ENCODE peak calls at places on chromosome 1, in six cellular contexts. One of them, this sample, is unnamed.

GRCh38 chr1:116572079-116572478 is 1.3 kb upstream of the CD58 start:
- DNase-seq in thoracic aorta: no peak
- DNase-seq in neural progenitor cell: no peak
- DNase-seq in adrenal gland: no peak
- DNase-seq in cardiac muscle cell: no peak
- DNase-seq in pancreas: no peak
- DNase-seq in this sample: no peak

GRCh38 chr1:178344513-178345077 is 152.2 kb downstream of the CLEC20A start:
- DNase-seq in pancreas: no peak
- DNase-seq in neural progenitor cell: peak
- DNase-seq in cardiac muscle cell: peak
- DNase-seq in adrenal gland: no peak
- DNase-seq in thoracic aorta: no peak
- DNase-seq in this sample: no peak

GRCh38 chr1:3308053-3308452 is 146.4 kb upstream of the ARHGEF16 start:
- DNase-seq in thoracic aorta: no peak
- DNase-seq in cardiac muscle cell: no peak
- DNase-seq in neural progenitor cell: no peak
- DNase-seq in pancreas: no peak
- DNase-seq in adrenal gland: no peak
- DNase-seq in this sample: no peak

GRCh38 chr1:51343624-51344023 is 13.3 kb upstream of the TTC39A start:
- DNase-seq in pancreas: no peak
- DNase-seq in adrenal gland: no peak
- DNase-seq in thoracic aorta: no peak
- DNase-seq in cardiac muscle cell: no peak
- DNase-seq in neural progenitor cell: no peak
- DNase-seq in this sample: no peak

GRCh38 chr1:87986154-87986914 is 657.7 kb downstream of the LMO4 start:
- DNase-seq in cardiac muscle cell: no peak
- DNase-seq in thoracic aorta: no peak
- DNase-seq in pancreas: no peak
- DNase-seq in neural progenitor cell: no peak
- DNase-seq in adrenal gland: no peak
- DNase-seq in this sample: no peak

GRCh38 chr1:41496080-41497055 is 11.9 kb upstream of the EDN2 start:
- DNase-seq in pancreas: peak
- DNase-seq in thoracic aorta: peak
- DNase-seq in cardiac muscle cell: peak
- DNase-seq in adrenal gland: peak
- DNase-seq in neural progenitor cell: peak
- DNase-seq in this sample: peak

GRCh38 chr1:203625623-203626189 is 926 bp upstream of the ATP2B4 start:
- DNase-seq in cardiac muscle cell: no peak
- DNase-seq in neural progenitor cell: no peak
- DNase-seq in thoracic aorta: no peak
- DNase-seq in pancreas: no peak
- DNase-seq in adrenal gland: peak
- DNase-seq in this sample: no peak

GRCh38 chr1:232707142-232707541 is 77.2 kb upstream of the SIPA1L2 start:
- DNase-seq in cardiac muscle cell: no peak
- DNase-seq in thoracic aorta: no peak
- DNase-seq in pancreas: no peak
- DNase-seq in neural progenitor cell: no peak
- DNase-seq in adrenal gland: no peak
- DNase-seq in this sample: no peak

GRCh38 chr1:42240964-42241755 is 76.6 kb upstream of the GUCA2A start:
- DNase-seq in adrenal gland: no peak
- DNase-seq in cardiac muscle cell: no peak
- DNase-seq in thoracic aorta: no peak
- DNase-seq in neural progenitor cell: no peak
- DNase-seq in pancreas: no peak
- DNase-seq in this sample: no peak

GRCh38 chr1:30627994-30628393 is 95.4 kb downstream of the MATN1 start:
- DNase-seq in cardiac muscle cell: no peak
- DNase-seq in neural progenitor cell: no peak
- DNase-seq in pancreas: no peak
- DNase-seq in thoracic aorta: no peak
- DNase-seq in adrenal gland: no peak
- DNase-seq in this sample: no peak

GRCh38 chr1:53088616-53089300 is 26.7 kb downstream of the PODN start:
- DNase-seq in pancreas: no peak
- DNase-seq in cardiac muscle cell: no peak
- DNase-seq in adrenal gland: no peak
- DNase-seq in neural progenitor cell: no peak
- DNase-seq in thoracic aorta: no peak
- DNase-seq in this sample: no peak

GRCh38 chr1:111179968-111180533 is 20.4 kb downstream of the DENND2D start:
- DNase-seq in adrenal gland: no peak
- DNase-seq in cardiac muscle cell: no peak
- DNase-seq in neural progenitor cell: no peak
- DNase-seq in pancreas: no peak
- DNase-seq in thoracic aorta: no peak
- DNase-seq in this sample: no peak

GRCh38 chr1:230308039-230308438 is 118.1 kb downstream of the PGBD5 start:
- DNase-seq in cardiac muscle cell: no peak
- DNase-seq in pancreas: peak
- DNase-seq in adrenal gland: peak
- DNase-seq in neural progenitor cell: no peak
- DNase-seq in thoracic aorta: no peak
- DNase-seq in this sample: no peak

GRCh38 chr1:57218487-57219079 is 205.3 kb downstream of the DAB1 start:
- DNase-seq in adrenal gland: no peak
- DNase-seq in pancreas: no peak
- DNase-seq in thoracic aorta: no peak
- DNase-seq in cardiac muscle cell: peak
- DNase-seq in neural progenitor cell: peak
- DNase-seq in this sample: no peak

GRCh38 chr1:170131450-170131849 is 14.3 kb upstream of the NTMT2 start:
- DNase-seq in pancreas: no peak
- DNase-seq in adrenal gland: no peak
- DNase-seq in cardiac muscle cell: no peak
- DNase-seq in neural progenitor cell: no peak
- DNase-seq in thoracic aorta: no peak
- DNase-seq in this sample: no peak

GRCh38 chr1:212077028-212077427 is 41.5 kb downstream of the DTL start:
- DNase-seq in adrenal gland: no peak
- DNase-seq in pancreas: no peak
- DNase-seq in cardiac muscle cell: no peak
- DNase-seq in neural progenitor cell: no peak
- DNase-seq in thoracic aorta: no peak
- DNase-seq in this sample: no peak

GRCh38 chr1:231836227-231836893 is 209.8 kb downstream of the DISC1 start:
- DNase-seq in cardiac muscle cell: no peak
- DNase-seq in neural progenitor cell: no peak
- DNase-seq in adrenal gland: no peak
- DNase-seq in thoracic aorta: no peak
- DNase-seq in pancreas: no peak
- DNase-seq in this sample: no peak

GRCh38 chr1:32250893-32251716 is at the start of gene LCK:
- DNase-seq in thoracic aorta: no peak
- DNase-seq in neural progenitor cell: no peak
- DNase-seq in adrenal gland: no peak
- DNase-seq in cardiac muscle cell: no peak
- DNase-seq in pancreas: no peak
- DNase-seq in this sample: no peak

GRCh38 chr1:31297273-31298247 is 728 bp downstream of the ZCCHC17 start:
- DNase-seq in cardiac muscle cell: peak
- DNase-seq in thoracic aorta: no peak
- DNase-seq in pancreas: no peak
- DNase-seq in adrenal gland: no peak
- DNase-seq in neural progenitor cell: peak
- DNase-seq in this sample: no peak

GRCh38 chr1:35544976-35545375 is 12.2 kb downstream of the KIAA0319L start:
- DNase-seq in neural progenitor cell: peak
- DNase-seq in adrenal gland: peak
- DNase-seq in pancreas: peak
- DNase-seq in cardiac muscle cell: peak
- DNase-seq in thoracic aorta: no peak
- DNase-seq in this sample: no peak

GRCh38 chr1:203628997-203629508 is 2.4 kb downstream of the ATP2B4 start:
- DNase-seq in neural progenitor cell: no peak
- DNase-seq in thoracic aorta: no peak
- DNase-seq in adrenal gland: peak
- DNase-seq in pancreas: no peak
- DNase-seq in cardiac muscle cell: no peak
- DNase-seq in this sample: no peak

GRCh38 chr1:181191494-181192040 is 103.1 kb downstream of the IER5 start:
- DNase-seq in neural progenitor cell: no peak
- DNase-seq in thoracic aorta: no peak
- DNase-seq in cardiac muscle cell: no peak
- DNase-seq in adrenal gland: no peak
- DNase-seq in pancreas: no peak
- DNase-seq in this sample: no peak

GRCh38 chr1:181187596-181188126 is 99.2 kb downstream of the IER5 start:
- DNase-seq in pancreas: no peak
- DNase-seq in thoracic aorta: no peak
- DNase-seq in adrenal gland: no peak
- DNase-seq in neural progenitor cell: no peak
- DNase-seq in cardiac muscle cell: no peak
- DNase-seq in this sample: no peak

GRCh38 chr1:181189691-181190361 is 101.3 kb downstream of the IER5 start:
- DNase-seq in neural progenitor cell: peak
- DNase-seq in adrenal gland: peak
- DNase-seq in thoracic aorta: no peak
- DNase-seq in pancreas: peak
- DNase-seq in cardiac muscle cell: peak
- DNase-seq in this sample: no peak

GRCh38 chr1:181190362-181191035 is 102.0 kb downstream of the IER5 start:
- DNase-seq in cardiac muscle cell: no peak
- DNase-seq in thoracic aorta: no peak
- DNase-seq in adrenal gland: no peak
- DNase-seq in pancreas: no peak
- DNase-seq in neural progenitor cell: no peak
- DNase-seq in this sample: no peak

DNA sequence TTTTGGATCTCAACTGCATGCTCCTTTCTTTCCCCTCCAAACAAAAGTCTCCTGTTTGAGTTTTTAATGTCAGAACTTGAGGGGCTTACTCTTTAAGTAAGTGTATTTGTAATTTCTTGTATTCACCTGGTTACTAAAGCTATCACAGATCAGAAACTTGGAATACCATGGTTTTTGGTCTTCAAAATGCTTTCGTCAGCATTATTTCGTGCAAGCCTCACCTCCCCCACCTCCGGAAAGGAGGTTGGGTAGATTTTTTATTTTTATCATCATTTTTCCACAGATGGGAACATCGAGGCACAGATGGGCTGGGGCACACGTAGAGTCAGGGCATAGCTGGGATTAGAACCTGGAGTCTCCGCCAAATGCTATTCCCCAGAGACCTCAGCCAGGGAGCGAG is 100.7 kb downstream of the IER5 start:
- DNase-seq in cardiac muscle cell: no peak
- DNase-seq in neural progenitor cell: no peak
- DNase-seq in adrenal gland: no peak
- DNase-seq in pancreas: no peak
- DNase-seq in thoracic aorta: no peak
- DNase-seq in this sample: no peak
- H3K4me3 ChIP-seq in cardiac muscle cell: no peak
- H3K4me3 ChIP-seq in neural progenitor cell: no peak
- H3K4me3 ChIP-seq in adrenal gland: no peak
- H3K4me3 ChIP-seq in pancreas: no peak
- H3K4me3 ChIP-seq in thoracic aorta: no peak
- H3K4me3 ChIP-seq in this sample: no peak

GRCh38 chr1:221709854-221710253 is 32.0 kb downstream of the DUSP10 start:
- DNase-seq in neural progenitor cell: no peak
- DNase-seq in adrenal gland: no peak
- DNase-seq in thoracic aorta: no peak
- DNase-seq in pancreas: no peak
- DNase-seq in cardiac muscle cell: no peak
- DNase-seq in this sample: no peak
- H3K27ac ChIP-seq in neural progenitor cell: no peak
- H3K27ac ChIP-seq in adrenal gland: no peak
- H3K27ac ChIP-seq in thoracic aorta: no peak
- H3K27ac ChIP-seq in pancreas: peak
- H3K27ac ChIP-seq in cardiac muscle cell: no peak
- H3K27ac ChIP-seq in this sample: no peak

DNA sequence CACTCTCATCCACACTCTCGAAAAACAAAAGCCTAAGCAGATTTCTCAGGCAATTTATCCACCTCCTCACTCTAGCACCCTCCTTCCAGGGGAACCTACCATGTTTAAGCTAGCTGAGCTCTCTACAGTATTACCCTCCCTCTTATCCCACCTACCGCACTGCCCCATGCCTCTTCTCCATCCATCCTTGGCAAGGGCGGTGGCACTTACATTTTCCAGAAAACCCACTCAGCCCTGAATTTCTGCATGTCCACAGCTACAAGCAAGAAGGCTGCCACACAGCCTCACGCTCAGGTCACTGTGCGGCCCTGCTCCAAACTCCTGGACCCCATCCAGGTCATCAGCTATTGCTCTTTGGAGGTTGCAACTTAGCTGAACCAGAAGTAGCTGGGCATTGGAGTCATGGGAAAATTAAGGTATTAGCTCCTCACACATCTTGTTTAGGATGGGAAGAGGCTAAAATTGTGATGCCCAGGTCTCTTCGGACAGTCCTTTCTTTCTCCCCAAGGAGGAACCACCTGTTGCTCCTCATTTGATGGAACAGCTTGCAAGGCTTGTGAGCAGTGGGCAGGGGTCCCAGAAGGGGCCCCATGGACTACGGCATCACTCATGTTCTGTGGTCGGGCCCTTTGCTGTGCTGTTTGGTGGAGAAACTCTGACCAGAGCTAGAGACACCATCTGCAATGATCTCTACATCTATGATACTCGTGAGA is 1.1 kb downstream of the KLHDC9 start:
- DNase-seq in pancreas: no peak
- DNase-seq in cardiac muscle cell: no peak
- DNase-seq in neural progenitor cell: no peak
- DNase-seq in thoracic aorta: no peak
- DNase-seq in adrenal gland: no peak
- DNase-seq in this sample: no peak
- H3K4me3 ChIP-seq in pancreas: peak
- H3K4me3 ChIP-seq in cardiac muscle cell: peak
- H3K4me3 ChIP-seq in neural progenitor cell: peak
- H3K4me3 ChIP-seq in thoracic aorta: peak
- H3K4me3 ChIP-seq in adrenal gland: no peak
- H3K4me3 ChIP-seq in this sample: peak

GRCh38 chr1:226964611-226965486 is 24.8 kb downstream of the COQ8A start:
- DNase-seq in thoracic aorta: no peak
- DNase-seq in cardiac muscle cell: no peak
- DNase-seq in neural progenitor cell: no peak
- DNase-seq in pancreas: no peak
- DNase-seq in adrenal gland: peak
- DNase-seq in this sample: no peak

GRCh38 chr1:226965581-226966440 is 25.7 kb downstream of the COQ8A start:
- DNase-seq in neural progenitor cell: no peak
- DNase-seq in cardiac muscle cell: no peak
- DNase-seq in adrenal gland: peak
- DNase-seq in pancreas: no peak
- DNase-seq in thoracic aorta: no peak
- DNase-seq in this sample: no peak

GRCh38 chr1:226967665-226968064 is 27.6 kb downstream of the COQ8A start:
- DNase-seq in pancreas: no peak
- DNase-seq in neural progenitor cell: no peak
- DNase-seq in adrenal gland: peak
- DNase-seq in thoracic aorta: no peak
- DNase-seq in cardiac muscle cell: no peak
- DNase-seq in this sample: no peak

GRCh38 chr1:226964068-226964425 is 24.0 kb downstream of the COQ8A start:
- DNase-seq in neural progenitor cell: no peak
- DNase-seq in pancreas: no peak
- DNase-seq in cardiac muscle cell: no peak
- DNase-seq in adrenal gland: peak
- DNase-seq in thoracic aorta: no peak
- DNase-seq in this sample: no peak

GRCh38 chr1:226966683-226967082 is 26.6 kb downstream of the COQ8A start:
- DNase-seq in cardiac muscle cell: no peak
- DNase-seq in adrenal gland: no peak
- DNase-seq in neural progenitor cell: no peak
- DNase-seq in thoracic aorta: no peak
- DNase-seq in pancreas: no peak
- DNase-seq in this sample: no peak
- H3K27ac ChIP-seq in cardiac muscle cell: no peak
- H3K27ac ChIP-seq in adrenal gland: peak
- H3K27ac ChIP-seq in neural progenitor cell: no peak
- H3K27ac ChIP-seq in thoracic aorta: no peak
- H3K27ac ChIP-seq in pancreas: no peak
- H3K27ac ChIP-seq in this sample: no peak

This sample was measured in tibial artery.